ENCODE peak calls at places on chromosomes 5 and 9, in seven cellular contexts. One of them, this sample, is unnamed.

GRCh38 chr5:154753792-154754191 is 1.4 kb upstream of the LARP1 start:
- DNase-seq in neuronal stem cell: no peak
- DNase-seq in GM12878: no peak
- DNase-seq in activated T-cell treated with anti-CD3 and anti-CD28 coated beads, Interleukin-2, amount 50 U/mL, for 72 hours: no peak
- DNase-seq in cardiac fibroblast: peak
- DNase-seq in iPS DF 19.7: no peak
- DNase-seq in GM19239: no peak
- DNase-seq in this sample: peak

GRCh38 chr9:107462691-107463090 is 26.9 kb downstream of the KLF4 start:
- DNase-seq in cardiac fibroblast: peak
- DNase-seq in GM12878: no peak
- DNase-seq in neuronal stem cell: no peak
- DNase-seq in GM19239: no peak
- DNase-seq in activated T-cell treated with anti-CD3 and anti-CD28 coated beads, Interleukin-2, amount 50 U/mL, for 72 hours: no peak
- DNase-seq in iPS DF 19.7: no peak
- DNase-seq in this sample: no peak

GRCh38 chr5:137113161-137113560 is 386.0 kb downstream of the SPOCK1 start:
- DNase-seq in GM12878: no peak
- DNase-seq in cardiac fibroblast: no peak
- DNase-seq in iPS DF 19.7: no peak
- DNase-seq in GM19239: no peak
- DNase-seq in neuronal stem cell: no peak
- DNase-seq in activated T-cell treated with anti-CD3 and anti-CD28 coated beads, Interleukin-2, amount 50 U/mL, for 72 hours: no peak
- DNase-seq in this sample: peak

GRCh38 chr9:133538176-133538575 is 3.7 kb downstream of the ADAMTSL2 start:
- DNase-seq in neuronal stem cell: no peak
- DNase-seq in activated T-cell treated with anti-CD3 and anti-CD28 coated beads, Interleukin-2, amount 50 U/mL, for 72 hours: no peak
- DNase-seq in cardiac fibroblast: no peak
- DNase-seq in GM19239: no peak
- DNase-seq in GM12878: no peak
- DNase-seq in iPS DF 19.7: no peak
- DNase-seq in this sample: no peak

GRCh38 chr5:154714271-154714986 is 40.7 kb upstream of the LARP1 start:
- DNase-seq in cardiac fibroblast: peak
- DNase-seq in iPS DF 19.7: no peak
- DNase-seq in GM12878: peak
- DNase-seq in activated T-cell treated with anti-CD3 and anti-CD28 coated beads, Interleukin-2, amount 50 U/mL, for 72 hours: no peak
- DNase-seq in GM19239: peak
- DNase-seq in neuronal stem cell: no peak
- DNase-seq in this sample: peak

GRCh38 chr9:110763568-110763967 is 95.0 kb downstream of the MUSK start:
- DNase-seq in iPS DF 19.7: no peak
- DNase-seq in cardiac fibroblast: no peak
- DNase-seq in GM12878: no peak
- DNase-seq in neuronal stem cell: no peak
- DNase-seq in activated T-cell treated with anti-CD3 and anti-CD28 coated beads, Interleukin-2, amount 50 U/mL, for 72 hours: no peak
- DNase-seq in GM19239: no peak
- DNase-seq in this sample: no peak

GRCh38 chr5:179504600-179505396 is 45.6 kb upstream of the RUFY1 start:
- DNase-seq in GM12878: no peak
- DNase-seq in iPS DF 19.7: no peak
- DNase-seq in activated T-cell treated with anti-CD3 and anti-CD28 coated beads, Interleukin-2, amount 50 U/mL, for 72 hours: no peak
- DNase-seq in cardiac fibroblast: no peak
- DNase-seq in GM19239: no peak
- DNase-seq in neuronal stem cell: no peak
- DNase-seq in this sample: no peak

GRCh38 chr5:118687085-118687484 is 301.3 kb downstream of the DTWD2 start:
- DNase-seq in iPS DF 19.7: no peak
- DNase-seq in cardiac fibroblast: no peak
- DNase-seq in neuronal stem cell: no peak
- DNase-seq in GM19239: no peak
- DNase-seq in GM12878: no peak
- DNase-seq in activated T-cell treated with anti-CD3 and anti-CD28 coated beads, Interleukin-2, amount 50 U/mL, for 72 hours: no peak
- DNase-seq in this sample: no peak

This sample was measured in fibroblast of lung.